ENCODE peak calls at places on chromosomes 4 and X, in four cellular contexts. D is HepG2, K is K562, Z is GM12878. I is an unnamed sample.

GRCh38 chr4:4889781-4890180 is 30.3 kb downstream of the MSX1 start:
- DNase-seq in D (no peak), K (no peak), Z (no peak), I (no peak)

GRCh38 chr4:1777822-1778641 is 15.1 kb upstream of the FGFR3 start:
- DNase-seq in D (peak; percentile 81), K (peak; percentile 79), Z (no peak), I (no peak)

GRCh38 chrX:101931104-101931493 is 728 bp downstream of the ZMAT1 start:
- DNase-seq in D (no peak), K (no peak), Z (no peak), I (no peak)

GRCh38 chrX:134571831-134572230 is 86.4 kb downstream of the PLAC1 start:
- DNase-seq in D (no peak), K (no peak), Z (no peak), I (no peak)

GRCh38 chr4:153345011-153345981 is 808 bp downstream of the MND1 start:
- DNase-seq in D (peak; percentile 64), K (peak; percentile 66), Z (no peak), I (peak; percentile 58)

GRCh38 chrX:22110729-22111494 is 78.8 kb downstream of the PHEX start:
- DNase-seq in D (no peak), K (no peak), Z (no peak), I (no peak)

GRCh38 chr4:140080883-140081282 is 73.1 kb downstream of the MAML3 start:
- DNase-seq in D (no peak), K (no peak), Z (no peak), I (no peak)

GRCh38 chr4:146329042-146329716 is 114.8 kb downstream of the REELD1 start:
- DNase-seq in D (no peak), K (no peak), Z (no peak), I (no peak)

GRCh38 chr4:105241456-105241855 is 94.8 kb downstream of the TET2 start:
- DNase-seq in D (no peak), K (no peak), Z (no peak), I (no peak)

GRCh38 chrX:3320471-3321046 is 25.9 kb downstream of the MXRA5 start:
- DNase-seq in D (no peak), K (no peak), Z (no peak), I (no peak)

GRCh38 chrX:40318076-40318475 is 220.3 kb upstream of the BCOR start:
- DNase-seq in D (no peak), K (no peak), Z (no peak), I (no peak)

GRCh38 chr4:3254302-3255131 is 5.6 kb downstream of the MSANTD1 start:
- DNase-seq in D (no peak), K (no peak), Z (no peak), I (no peak)

GRCh38 chrX:85992811-85993229 is 54.5 kb downstream of the CHM start:
- DNase-seq in D (peak; percentile 3), K (no peak), Z (no peak), I (no peak)

GRCh38 chr4:183417356-183417755 is 27.1 kb upstream of the CDKN2AIP start:
- DNase-seq in D (no peak), K (no peak), Z (no peak), I (no peak)

GRCh38 chrX:41350976-41351569 is 17.1 kb downstream of the DDX3X start:
- DNase-seq in D (no peak), K (no peak), Z (no peak), I (no peak)

GRCh38 chrX:18075603-18076002 is 145.1 kb downstream of the BEND2 start:
- DNase-seq in D (no peak), K (no peak), Z (no peak), I (no peak)

GRCh38 chr4:158817562-158818370 is 48.9 kb downstream of the FNIP2 start:
- DNase-seq in D (no peak), K (no peak), Z (peak; percentile 64), I (no peak)

GRCh38 chrX:110944793-110945466 is 149.3 kb upstream of the CHRDL1 start:
- DNase-seq in D (no peak), K (no peak), Z (no peak), I (no peak)

GRCh38 chr4:165680821-165681220 is 192.2 kb upstream of the TLL1 start:
- DNase-seq in D (no peak), K (no peak), Z (no peak), I (no peak)

GRCh38 chrX:96683997-96684338 is 674 bp upstream of the DIAPH2 start:
- DNase-seq in D (peak; percentile 0), K (no peak), Z (no peak), I (peak; percentile 10)

DNA sequence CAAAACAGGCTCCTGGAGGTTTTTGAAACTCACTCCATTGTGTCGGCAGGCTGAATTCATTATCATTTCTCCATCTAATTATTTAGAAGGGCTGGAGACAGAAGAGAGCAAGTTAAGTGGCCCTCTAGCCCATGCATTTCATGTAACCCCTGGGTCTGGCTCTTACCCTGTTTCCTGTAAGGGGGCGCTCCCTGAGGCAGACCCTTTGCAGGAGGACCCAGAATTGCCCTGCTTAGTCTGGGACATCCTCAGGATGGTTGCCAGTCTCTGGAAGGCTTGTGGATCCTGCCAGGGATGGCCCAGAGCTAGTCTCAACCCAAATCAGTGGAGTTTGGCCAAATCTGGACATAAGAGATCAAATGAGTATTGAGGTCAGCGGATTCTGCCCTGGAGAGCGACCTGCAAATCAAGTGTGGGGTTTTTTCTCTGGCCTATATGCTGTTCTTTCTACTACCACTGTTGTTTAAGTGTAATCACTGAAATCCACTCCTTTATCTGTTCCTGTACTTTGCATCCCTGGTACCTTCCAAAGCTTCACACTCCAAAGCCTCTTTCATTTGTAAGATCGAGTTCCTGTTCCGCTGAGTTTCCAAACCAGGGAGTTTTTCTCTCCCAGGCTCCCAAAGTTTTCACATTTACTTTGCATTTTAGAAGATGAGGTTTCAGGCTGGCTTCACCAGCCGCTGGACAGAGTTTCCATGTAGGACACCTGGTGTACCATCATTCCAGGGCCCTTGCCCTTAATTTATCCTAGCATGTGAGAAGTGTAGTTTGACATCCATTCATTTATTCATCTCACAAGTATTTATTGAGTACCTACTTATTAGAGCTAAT is 6.3 kb downstream of the KLF3 start:
- DNase-seq in D (no peak), K (no peak), Z (no peak), I (no peak)
- TF ChIP-seq FOXM1 in D (no peak), K (no peak), Z (no peak), I (no peak)

GRCh38 chrX:136880452-136881013 is at the start of gene RBMX:
- DNase-seq in D (peak; percentile 84), K (peak; percentile 97), Z (peak; percentile 83), I (peak; percentile 93)
- TF ChIP-seq BHLHE40 in D (no peak), K (no peak), Z (no peak), I (no peak)

GRCh38 chrX:109776432-109776831 is 43.4 kb upstream of the ACSL4 start:
- DNase-seq in D (no peak), K (no peak), Z (no peak), I (no peak)

GRCh38 chrX:109773374-109773773 is 40.3 kb upstream of the ACSL4 start:
- DNase-seq in D (no peak), K (no peak), Z (no peak), I (no peak)

GRCh38 chrX:109776986-109777385 is 43.9 kb upstream of the ACSL4 start:
- DNase-seq in D (no peak), K (no peak), Z (no peak), I (no peak)

GRCh38 chrX:109774136-109774535 is 41.1 kb upstream of the ACSL4 start:
- DNase-seq in D (no peak), K (no peak), Z (no peak), I (no peak)

DNA sequence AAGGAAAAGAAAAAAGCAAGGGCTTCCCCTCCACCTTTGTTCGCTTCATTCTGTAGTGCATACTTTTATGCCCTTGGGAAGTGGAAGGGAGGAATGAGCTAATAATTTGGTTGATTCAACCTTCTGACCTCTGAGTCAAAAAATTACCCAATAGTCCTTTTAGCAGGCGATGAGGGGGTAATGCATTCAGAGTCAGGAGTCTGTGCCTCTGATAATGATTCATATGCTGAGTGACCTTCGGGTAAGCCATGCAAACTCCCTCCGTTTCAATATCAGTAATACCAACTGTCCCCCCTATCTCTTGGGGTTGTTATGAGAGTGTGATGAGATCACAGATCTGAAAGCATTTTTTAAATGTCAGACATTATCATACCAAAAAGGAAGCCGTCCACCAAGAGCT is 41.6 kb upstream of the ACSL4 start:
- DNase-seq in D (peak; percentile 79), K (peak; percentile 46), Z (peak; percentile 50), I (no peak)
- TF ChIP-seq TARDBP in D (no peak), K (no peak), Z (no peak), I (no peak)

DNA sequence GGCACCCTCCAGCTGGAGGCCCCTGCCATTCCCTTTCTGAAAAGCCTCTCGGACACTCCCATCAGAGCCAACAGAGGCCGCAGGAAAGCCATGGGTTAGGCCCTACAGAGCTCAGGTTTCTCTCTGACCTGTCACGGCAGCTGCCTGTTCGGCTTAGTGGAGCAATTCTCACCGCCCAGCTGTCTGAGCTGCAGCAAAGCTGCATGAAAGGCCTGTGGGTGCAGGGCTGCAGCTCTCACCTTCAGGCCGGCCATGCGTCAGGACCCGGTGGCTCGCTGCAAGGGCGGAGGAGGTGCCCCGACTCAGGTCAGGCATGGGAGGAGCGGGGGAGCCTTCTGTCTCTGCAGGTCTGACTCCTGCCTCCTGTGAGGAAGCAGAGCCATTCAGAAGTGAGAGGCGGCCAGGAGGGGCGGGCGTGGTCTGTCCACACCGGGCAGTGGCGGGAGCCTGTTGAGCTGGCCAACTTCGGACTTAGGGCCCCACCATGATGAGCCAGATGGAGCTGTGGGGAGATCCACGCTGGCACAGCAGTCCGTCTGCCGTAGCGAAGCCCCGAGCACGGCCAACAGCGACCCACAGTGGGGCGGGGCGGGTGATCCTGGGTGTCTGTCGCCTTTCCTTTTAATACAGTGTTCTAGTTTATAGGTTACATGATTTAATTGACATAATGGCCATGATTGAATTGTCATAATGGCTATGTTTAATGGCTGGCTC is 23.4 kb downstream of the PDE6B start:
- DNase-seq in D (peak; percentile 35), K (no peak), Z (no peak), I (no peak)
- TF ChIP-seq FOXM1 in D (no peak), K (no peak), Z (no peak), I (no peak)

GRCh38 chrX:133229361-133229760 is 11.2 kb upstream of the TFDP3 start:
- DNase-seq in D (no peak), K (no peak), Z (no peak), I (no peak)
- TF ChIP-seq BHLHE40 in D (no peak), K (no peak), Z (no peak), I (no peak)